ENCODE peak calls at places on chromosomes 1 and 21, in six cellular contexts. A is HFFc6, N is EH, I is NCI-H1436, W is breast epithelium, H is PC-9. F is an unnamed sample.

GRCh38 chr1:228500901-228501871 is 14.0 kb downstream of the RNF187 start:
- DNase-seq in W (peak), N (peak), I (peak), H (peak), A (peak), F (peak)

GRCh38 chr1:162538815-162539431 is 22.6 kb upstream of the UAP1 start:
- DNase-seq in H (peak), N (peak), W (no peak), A (peak), I (no peak), F (no peak)

GRCh38 chr21:42193131-42193671 is 25.7 kb upstream of the ABCG1 start:
- DNase-seq in A (no peak), I (no peak), N (no peak), H (peak), W (no peak), F (peak)

GRCh38 chr1:171898956-171899355 is 57.7 kb downstream of the DNM3 start:
- DNase-seq in A (no peak), N (no peak), W (no peak), I (no peak), H (no peak), F (no peak)

GRCh38 chr1:168114845-168115244 is 21.9 kb downstream of the GPR161 start:
- DNase-seq in W (no peak), N (peak), I (no peak), H (no peak), A (no peak), F (no peak)

GRCh38 chr1:15012822-15013221 is 140.7 kb upstream of the TMEM51 start:
- DNase-seq in A (no peak), N (no peak), H (no peak), I (no peak), W (no peak), F (no peak)

GRCh38 chr1:147613506-147613905 is 56.8 kb downstream of the ACP6 start:
- DNase-seq in I (no peak), N (peak), W (no peak), H (no peak), A (no peak), F (no peak)

GRCh38 chr1:9038881-9039760 is 12.9 kb upstream of the SLC2A7 start:
- DNase-seq in A (no peak), W (no peak), N (no peak), H (peak), I (no peak), F (no peak)

GRCh38 chr1:10841059-10841458 is 44.6 kb upstream of the CASZ1 start:
- DNase-seq in A (no peak), H (no peak), N (no peak), I (no peak), W (no peak), F (no peak)

GRCh38 chr1:198157847-198158765 is 1.3 kb downstream of the NEK7 start:
- DNase-seq in H (no peak), N (peak), A (no peak), W (no peak), I (no peak), F (peak)

GRCh38 chr1:109687641-109688499 is at the start of gene GSTM1:
- DNase-seq in I (no peak), W (no peak), N (no peak), H (no peak), A (peak), F (peak)